ENCODE peak calls at places on chromosomes 13 and 19, in eight cellular contexts. One of them, this sample, is unnamed.

GRCh38 chr19:49863254-49863934 is 4.0 kb downstream of the PNKP start:
- DNase-seq in tibial artery: no peak
- DNase-seq in T-helper 2 cell: no peak
- DNase-seq in HCEC 1CT: no peak
- DNase-seq in left lung: no peak
- DNase-seq in HuH-7: no peak
- DNase-seq in activated T-helper 1 cell treated with Interleukin-2 at 50 U/mL for 16 hours: no peak
- DNase-seq in EL: no peak
- DNase-seq in this sample: no peak

GRCh38 chr13:85562282-85562681 is 236.9 kb downstream of the SLITRK6 start:
- DNase-seq in tibial artery: no peak
- DNase-seq in T-helper 2 cell: no peak
- DNase-seq in HCEC 1CT: no peak
- DNase-seq in left lung: no peak
- DNase-seq in HuH-7: no peak
- DNase-seq in activated T-helper 1 cell treated with Interleukin-2 at 50 U/mL for 16 hours: no peak
- DNase-seq in EL: no peak
- DNase-seq in this sample: no peak

GRCh38 chr19:4970558-4971423 is 1.9 kb downstream of the KDM4B start:
- DNase-seq in tibial artery: no peak
- DNase-seq in T-helper 2 cell: no peak
- DNase-seq in HCEC 1CT: no peak
- DNase-seq in left lung: no peak
- DNase-seq in HuH-7: no peak
- DNase-seq in activated T-helper 1 cell treated with Interleukin-2 at 50 U/mL for 16 hours: no peak
- DNase-seq in EL: peak
- DNase-seq in this sample: no peak

GRCh38 chr13:43537124-43537523 is 249.6 kb downstream of the ENOX1 start:
- DNase-seq in tibial artery: no peak
- DNase-seq in T-helper 2 cell: no peak
- DNase-seq in HCEC 1CT: no peak
- DNase-seq in left lung: no peak
- DNase-seq in HuH-7: no peak
- DNase-seq in activated T-helper 1 cell treated with Interleukin-2 at 50 U/mL for 16 hours: no peak
- DNase-seq in EL: no peak
- DNase-seq in this sample: no peak

GRCh38 chr19:38173324-38174041 is 50.5 kb downstream of the DPF1 start:
- DNase-seq in tibial artery: no peak
- DNase-seq in T-helper 2 cell: no peak
- DNase-seq in HCEC 1CT: peak
- DNase-seq in left lung: no peak
- DNase-seq in HuH-7: no peak
- DNase-seq in activated T-helper 1 cell treated with Interleukin-2 at 50 U/mL for 16 hours: no peak
- DNase-seq in EL: no peak
- DNase-seq in this sample: no peak

GRCh38 chr13:97136418-97136817 is 85.7 kb upstream of the MBNL2 start:
- DNase-seq in tibial artery: no peak
- DNase-seq in T-helper 2 cell: no peak
- DNase-seq in HCEC 1CT: no peak
- DNase-seq in left lung: no peak
- DNase-seq in HuH-7: no peak
- DNase-seq in activated T-helper 1 cell treated with Interleukin-2 at 50 U/mL for 16 hours: no peak
- DNase-seq in EL: no peak
- DNase-seq in this sample: no peak

GRCh38 chr13:46010148-46010547 is 42.4 kb downstream of the ZC3H13 start:
- DNase-seq in tibial artery: no peak
- DNase-seq in T-helper 2 cell: no peak
- DNase-seq in HCEC 1CT: no peak
- DNase-seq in left lung: no peak
- DNase-seq in HuH-7: no peak
- DNase-seq in activated T-helper 1 cell treated with Interleukin-2 at 50 U/mL for 16 hours: no peak
- DNase-seq in EL: no peak
- DNase-seq in this sample: no peak

GRCh38 chr13:98372886-98373285 is 195.8 kb upstream of the RNF113B start:
- DNase-seq in tibial artery: no peak
- DNase-seq in T-helper 2 cell: no peak
- DNase-seq in HCEC 1CT: no peak
- DNase-seq in left lung: no peak
- DNase-seq in HuH-7: no peak
- DNase-seq in activated T-helper 1 cell treated with Interleukin-2 at 50 U/mL for 16 hours: no peak
- DNase-seq in EL: no peak
- DNase-seq in this sample: no peak

GRCh38 chr13:25963681-25964080 is 88.1 kb downstream of the SHISA2 start:
- DNase-seq in tibial artery: no peak
- DNase-seq in T-helper 2 cell: no peak
- DNase-seq in HCEC 1CT: no peak
- DNase-seq in left lung: no peak
- DNase-seq in HuH-7: no peak
- DNase-seq in activated T-helper 1 cell treated with Interleukin-2 at 50 U/mL for 16 hours: no peak
- DNase-seq in EL: peak
- DNase-seq in this sample: no peak

GRCh38 chr19:45152504-45153338 is 8.1 kb downstream of the NKPD1 start:
- DNase-seq in tibial artery: no peak
- DNase-seq in T-helper 2 cell: peak
- DNase-seq in HCEC 1CT: no peak
- DNase-seq in left lung: no peak
- DNase-seq in HuH-7: no peak
- DNase-seq in activated T-helper 1 cell treated with Interleukin-2 at 50 U/mL for 16 hours: peak
- DNase-seq in EL: peak
- DNase-seq in this sample: peak

GRCh38 chr13:36769545-36769944 is 49.5 kb upstream of the RFXAP start:
- DNase-seq in tibial artery: no peak
- DNase-seq in T-helper 2 cell: no peak
- DNase-seq in HCEC 1CT: no peak
- DNase-seq in left lung: no peak
- DNase-seq in HuH-7: no peak
- DNase-seq in activated T-helper 1 cell treated with Interleukin-2 at 50 U/mL for 16 hours: no peak
- DNase-seq in EL: no peak
- DNase-seq in this sample: no peak

GRCh38 chr19:41744850-41745249 is 10.5 kb upstream of the CEACAM6 start:
- DNase-seq in tibial artery: no peak
- DNase-seq in T-helper 2 cell: no peak
- DNase-seq in HCEC 1CT: no peak
- DNase-seq in left lung: no peak
- DNase-seq in HuH-7: no peak
- DNase-seq in activated T-helper 1 cell treated with Interleukin-2 at 50 U/mL for 16 hours: no peak
- DNase-seq in EL: no peak
- DNase-seq in this sample: no peak

GRCh38 chr19:57269515-57270250 is 10.6 kb upstream of the ZNF460 start:
- DNase-seq in tibial artery: no peak
- DNase-seq in T-helper 2 cell: no peak
- DNase-seq in HCEC 1CT: peak
- DNase-seq in left lung: no peak
- DNase-seq in HuH-7: no peak
- DNase-seq in activated T-helper 1 cell treated with Interleukin-2 at 50 U/mL for 16 hours: no peak
- DNase-seq in EL: peak
- DNase-seq in this sample: no peak

GRCh38 chr13:59750860-59751259 is 412.9 kb downstream of the DIAPH3 start:
- DNase-seq in tibial artery: no peak
- DNase-seq in T-helper 2 cell: no peak
- DNase-seq in HCEC 1CT: no peak
- DNase-seq in left lung: no peak
- DNase-seq in HuH-7: no peak
- DNase-seq in activated T-helper 1 cell treated with Interleukin-2 at 50 U/mL for 16 hours: no peak
- DNase-seq in EL: no peak
- DNase-seq in this sample: no peak

GRCh38 chr13:31898383-31899071 is 133.0 kb upstream of the FRY start:
- DNase-seq in tibial artery: no peak
- DNase-seq in T-helper 2 cell: no peak
- DNase-seq in HCEC 1CT: no peak
- DNase-seq in left lung: no peak
- DNase-seq in HuH-7: no peak
- DNase-seq in activated T-helper 1 cell treated with Interleukin-2 at 50 U/mL for 16 hours: no peak
- DNase-seq in EL: no peak
- DNase-seq in this sample: no peak

GRCh38 chr19:51931921-51932320 is 4.6 kb downstream of the ZNF613 start:
- DNase-seq in tibial artery: no peak
- DNase-seq in T-helper 2 cell: no peak
- DNase-seq in HCEC 1CT: no peak
- DNase-seq in left lung: no peak
- DNase-seq in HuH-7: no peak
- DNase-seq in activated T-helper 1 cell treated with Interleukin-2 at 50 U/mL for 16 hours: no peak
- DNase-seq in EL: no peak
- DNase-seq in this sample: no peak

GRCh38 chr19:4730740-4731171 is 7.1 kb upstream of the DPP9 start:
- DNase-seq in tibial artery: no peak
- DNase-seq in T-helper 2 cell: peak
- DNase-seq in HCEC 1CT: no peak
- DNase-seq in left lung: no peak
- DNase-seq in HuH-7: peak
- DNase-seq in activated T-helper 1 cell treated with Interleukin-2 at 50 U/mL for 16 hours: peak
- DNase-seq in EL: peak
- DNase-seq in this sample: peak

GRCh38 chr13:109693213-109693612 is 93.2 kb downstream of the IRS2 start:
- DNase-seq in tibial artery: no peak
- DNase-seq in T-helper 2 cell: no peak
- DNase-seq in HCEC 1CT: no peak
- DNase-seq in left lung: no peak
- DNase-seq in HuH-7: no peak
- DNase-seq in activated T-helper 1 cell treated with Interleukin-2 at 50 U/mL for 16 hours: no peak
- DNase-seq in EL: no peak
- DNase-seq in this sample: no peak

GRCh38 chr13:51223284-51224270 is 1.4 kb downstream of the FAM124A start:
- DNase-seq in tibial artery: no peak
- DNase-seq in T-helper 2 cell: no peak
- DNase-seq in HCEC 1CT: no peak
- DNase-seq in left lung: no peak
- DNase-seq in HuH-7: no peak
- DNase-seq in activated T-helper 1 cell treated with Interleukin-2 at 50 U/mL for 16 hours: no peak
- DNase-seq in EL: no peak
- DNase-seq in this sample: no peak

GRCh38 chr19:30376272-30376671 is 4.1 kb downstream of the ZNF536 start:
- DNase-seq in tibial artery: peak
- DNase-seq in T-helper 2 cell: no peak
- DNase-seq in HCEC 1CT: no peak
- DNase-seq in left lung: no peak
- DNase-seq in HuH-7: no peak
- DNase-seq in activated T-helper 1 cell treated with Interleukin-2 at 50 U/mL for 16 hours: no peak
- DNase-seq in EL: no peak
- DNase-seq in this sample: no peak

GRCh38 chr13:46866150-46866549 is 30.7 kb downstream of the HTR2A start:
- DNase-seq in tibial artery: peak
- DNase-seq in T-helper 2 cell: no peak
- DNase-seq in HCEC 1CT: peak
- DNase-seq in left lung: peak
- DNase-seq in HuH-7: peak
- DNase-seq in activated T-helper 1 cell treated with Interleukin-2 at 50 U/mL for 16 hours: no peak
- DNase-seq in EL: peak
- DNase-seq in this sample: no peak

GRCh38 chr13:87671824-87672603 is 843 bp downstream of the SLITRK5 start:
- DNase-seq in tibial artery: no peak
- DNase-seq in T-helper 2 cell: no peak
- DNase-seq in HCEC 1CT: no peak
- DNase-seq in left lung: no peak
- DNase-seq in HuH-7: no peak
- DNase-seq in activated T-helper 1 cell treated with Interleukin-2 at 50 U/mL for 16 hours: no peak
- DNase-seq in EL: no peak
- DNase-seq in this sample: peak

GRCh38 chr13:29935309-29935981 is 85.0 kb upstream of the UBL3 start:
- DNase-seq in tibial artery: no peak
- DNase-seq in T-helper 2 cell: peak
- DNase-seq in HCEC 1CT: no peak
- DNase-seq in left lung: peak
- DNase-seq in HuH-7: no peak
- DNase-seq in activated T-helper 1 cell treated with Interleukin-2 at 50 U/mL for 16 hours: peak
- DNase-seq in EL: no peak
- DNase-seq in this sample: peak

GRCh38 chr19:13475044-13475443 is 31.2 kb downstream of the CACNA1A start:
- DNase-seq in tibial artery: no peak
- DNase-seq in T-helper 2 cell: no peak
- DNase-seq in HCEC 1CT: no peak
- DNase-seq in left lung: no peak
- DNase-seq in HuH-7: no peak
- DNase-seq in activated T-helper 1 cell treated with Interleukin-2 at 50 U/mL for 16 hours: no peak
- DNase-seq in EL: no peak
- DNase-seq in this sample: no peak